ENCODE peak calls at places on chromosomes 4 and X, in seven cellular contexts. One of them, this sample, is unnamed.

GRCh38 chr4:57043304-57044251 is 64.9 kb downstream of the POLR2B start:
- DNase-seq in uterus: peak
- DNase-seq in endothelial cell of umbilical vein: peak
- DNase-seq in upper lobe of right lung: no peak
- DNase-seq in hepatocyte: no peak
- DNase-seq in PC-3: no peak
- DNase-seq in fibroblast of pulmonary artery: peak
- DNase-seq in this sample: peak

GRCh38 chr4:13985824-13986223 is 358.3 kb upstream of the BOD1L1 start:
- DNase-seq in hepatocyte: no peak
- DNase-seq in endothelial cell of umbilical vein: no peak
- DNase-seq in upper lobe of right lung: no peak
- DNase-seq in PC-3: no peak
- DNase-seq in fibroblast of pulmonary artery: peak
- DNase-seq in uterus: no peak
- DNase-seq in this sample: no peak

GRCh38 chrX:24294619-24295018 is 19.2 kb downstream of the SUPT20HL2 start:
- DNase-seq in uterus: no peak
- DNase-seq in hepatocyte: peak
- DNase-seq in PC-3: peak
- DNase-seq in fibroblast of pulmonary artery: peak
- DNase-seq in upper lobe of right lung: no peak
- DNase-seq in endothelial cell of umbilical vein: peak
- DNase-seq in this sample: no peak

GRCh38 chr4:144709793-144710525 is 64.0 kb downstream of the HHIP start:
- DNase-seq in hepatocyte: peak
- DNase-seq in PC-3: peak
- DNase-seq in fibroblast of pulmonary artery: peak
- DNase-seq in upper lobe of right lung: no peak
- DNase-seq in endothelial cell of umbilical vein: peak
- DNase-seq in uterus: no peak
- DNase-seq in this sample: peak

GRCh38 chr4:911871-912490 is 20.1 kb downstream of the GAK start:
- DNase-seq in uterus: no peak
- DNase-seq in upper lobe of right lung: peak
- DNase-seq in PC-3: no peak
- DNase-seq in fibroblast of pulmonary artery: no peak
- DNase-seq in hepatocyte: no peak
- DNase-seq in endothelial cell of umbilical vein: no peak
- DNase-seq in this sample: no peak

GRCh38 chr4:38529189-38530115 is 134.5 kb upstream of the KLF3 start:
- DNase-seq in fibroblast of pulmonary artery: no peak
- DNase-seq in uterus: no peak
- DNase-seq in hepatocyte: no peak
- DNase-seq in endothelial cell of umbilical vein: peak
- DNase-seq in PC-3: peak
- DNase-seq in upper lobe of right lung: peak
- DNase-seq in this sample: no peak

GRCh38 chr4:37873383-37873782 is 17.5 kb upstream of the TBC1D1 start:
- DNase-seq in uterus: no peak
- DNase-seq in hepatocyte: no peak
- DNase-seq in upper lobe of right lung: no peak
- DNase-seq in fibroblast of pulmonary artery: peak
- DNase-seq in endothelial cell of umbilical vein: no peak
- DNase-seq in PC-3: peak
- DNase-seq in this sample: peak

GRCh38 chr4:10013722-10014121 is 7.6 kb downstream of the SLC2A9 start:
- DNase-seq in uterus: no peak
- DNase-seq in upper lobe of right lung: peak
- DNase-seq in endothelial cell of umbilical vein: peak
- DNase-seq in fibroblast of pulmonary artery: peak
- DNase-seq in hepatocyte: peak
- DNase-seq in PC-3: peak
- DNase-seq in this sample: no peak

GRCh38 chrX:136030357-136031225 is 45.4 kb downstream of the SLC9A6 start:
- DNase-seq in PC-3: no peak
- DNase-seq in endothelial cell of umbilical vein: peak
- DNase-seq in uterus: peak
- DNase-seq in fibroblast of pulmonary artery: peak
- DNase-seq in upper lobe of right lung: no peak
- DNase-seq in hepatocyte: no peak
- DNase-seq in this sample: peak

GRCh38 chrX:139642241-139642927 is 65.6 kb downstream of the MCF2 start:
- DNase-seq in PC-3: no peak
- DNase-seq in uterus: no peak
- DNase-seq in fibroblast of pulmonary artery: no peak
- DNase-seq in upper lobe of right lung: no peak
- DNase-seq in endothelial cell of umbilical vein: no peak
- DNase-seq in hepatocyte: no peak
- DNase-seq in this sample: peak

GRCh38 chrX:149207518-149207917 is 297.6 kb downstream of the IDS start:
- DNase-seq in upper lobe of right lung: no peak
- DNase-seq in endothelial cell of umbilical vein: no peak
- DNase-seq in uterus: no peak
- DNase-seq in PC-3: no peak
- DNase-seq in hepatocyte: no peak
- DNase-seq in fibroblast of pulmonary artery: no peak
- DNase-seq in this sample: no peak

GRCh38 chr4:139177888-139178609 is 1.0 kb upstream of the ELF2 start:
- DNase-seq in uterus: peak
- DNase-seq in hepatocyte: peak
- DNase-seq in upper lobe of right lung: peak
- DNase-seq in PC-3: peak
- DNase-seq in endothelial cell of umbilical vein: peak
- DNase-seq in fibroblast of pulmonary artery: peak
- DNase-seq in this sample: peak

GRCh38 chr4:158411180-158411721 is 110.4 kb upstream of the RXFP1 start:
- DNase-seq in endothelial cell of umbilical vein: no peak
- DNase-seq in PC-3: no peak
- DNase-seq in upper lobe of right lung: no peak
- DNase-seq in hepatocyte: no peak
- DNase-seq in uterus: no peak
- DNase-seq in fibroblast of pulmonary artery: peak
- DNase-seq in this sample: no peak

GRCh38 chrX:261858-262390 is 19.3 kb upstream of the PLCXD1 start:
- DNase-seq in fibroblast of pulmonary artery: no peak
- DNase-seq in endothelial cell of umbilical vein: no peak
- DNase-seq in hepatocyte: no peak
- DNase-seq in upper lobe of right lung: no peak
- DNase-seq in PC-3: no peak
- DNase-seq in uterus: no peak
- DNase-seq in this sample: no peak

GRCh38 chr4:77453911-77454310 is 151.7 kb upstream of the CXCL13 start:
- DNase-seq in endothelial cell of umbilical vein: no peak
- DNase-seq in upper lobe of right lung: no peak
- DNase-seq in fibroblast of pulmonary artery: no peak
- DNase-seq in uterus: no peak
- DNase-seq in hepatocyte: no peak
- DNase-seq in PC-3: no peak
- DNase-seq in this sample: no peak

GRCh38 chrX:11103751-11104150 is 7.4 kb upstream of the HCCS start:
- DNase-seq in endothelial cell of umbilical vein: no peak
- DNase-seq in fibroblast of pulmonary artery: no peak
- DNase-seq in uterus: no peak
- DNase-seq in PC-3: no peak
- DNase-seq in hepatocyte: no peak
- DNase-seq in upper lobe of right lung: no peak
- DNase-seq in this sample: no peak

GRCh38 chrX:123673813-123674212 is 59.0 kb downstream of the THOC2 start:
- DNase-seq in uterus: no peak
- DNase-seq in upper lobe of right lung: no peak
- DNase-seq in fibroblast of pulmonary artery: peak
- DNase-seq in PC-3: no peak
- DNase-seq in hepatocyte: no peak
- DNase-seq in endothelial cell of umbilical vein: no peak
- DNase-seq in this sample: no peak

GRCh38 chrX:15564981-15565579 is 35.7 kb downstream of the ACE2 start:
- DNase-seq in endothelial cell of umbilical vein: peak
- DNase-seq in hepatocyte: peak
- DNase-seq in fibroblast of pulmonary artery: peak
- DNase-seq in PC-3: peak
- DNase-seq in uterus: peak
- DNase-seq in upper lobe of right lung: peak
- DNase-seq in this sample: peak

GRCh38 chrX:19152762-19153161 is 30.5 kb upstream of the ADGRG2 start:
- DNase-seq in fibroblast of pulmonary artery: no peak
- DNase-seq in endothelial cell of umbilical vein: no peak
- DNase-seq in hepatocyte: no peak
- DNase-seq in uterus: no peak
- DNase-seq in PC-3: peak
- DNase-seq in upper lobe of right lung: no peak
- DNase-seq in this sample: no peak

GRCh38 chr4:53505947-53506346 is 85.3 kb downstream of the LNX1 start:
- DNase-seq in uterus: no peak
- DNase-seq in upper lobe of right lung: no peak
- DNase-seq in PC-3: peak
- DNase-seq in fibroblast of pulmonary artery: peak
- DNase-seq in hepatocyte: no peak
- DNase-seq in endothelial cell of umbilical vein: peak
- DNase-seq in this sample: no peak

GRCh38 chrX:8139713-8140112 is 31.4 kb downstream of the VCX2 start:
- DNase-seq in endothelial cell of umbilical vein: no peak
- DNase-seq in fibroblast of pulmonary artery: peak
- DNase-seq in uterus: no peak
- DNase-seq in PC-3: peak
- DNase-seq in hepatocyte: peak
- DNase-seq in upper lobe of right lung: no peak
- DNase-seq in this sample: peak

GRCh38 chrX:42531431-42531830 is 246.5 kb downstream of the PPP1R2C start:
- DNase-seq in fibroblast of pulmonary artery: no peak
- DNase-seq in upper lobe of right lung: no peak
- DNase-seq in endothelial cell of umbilical vein: no peak
- DNase-seq in hepatocyte: peak
- DNase-seq in PC-3: no peak
- DNase-seq in uterus: no peak
- DNase-seq in this sample: no peak

GRCh38 chrX:113726009-113726408 is 857.9 kb upstream of the HTR2C start:
- DNase-seq in PC-3: no peak
- DNase-seq in endothelial cell of umbilical vein: no peak
- DNase-seq in upper lobe of right lung: no peak
- DNase-seq in uterus: no peak
- DNase-seq in hepatocyte: no peak
- DNase-seq in fibroblast of pulmonary artery: no peak
- DNase-seq in this sample: no peak
- H3K4me3 ChIP-seq in PC-3: no peak
- H3K4me3 ChIP-seq in endothelial cell of umbilical vein: no peak
- H3K4me3 ChIP-seq in upper lobe of right lung: no peak
- H3K4me3 ChIP-seq in uterus: no peak
- H3K4me3 ChIP-seq in hepatocyte: no peak
- H3K4me3 ChIP-seq in fibroblast of pulmonary artery: no peak
- H3K4me3 ChIP-seq in this sample: no peak

DNA sequence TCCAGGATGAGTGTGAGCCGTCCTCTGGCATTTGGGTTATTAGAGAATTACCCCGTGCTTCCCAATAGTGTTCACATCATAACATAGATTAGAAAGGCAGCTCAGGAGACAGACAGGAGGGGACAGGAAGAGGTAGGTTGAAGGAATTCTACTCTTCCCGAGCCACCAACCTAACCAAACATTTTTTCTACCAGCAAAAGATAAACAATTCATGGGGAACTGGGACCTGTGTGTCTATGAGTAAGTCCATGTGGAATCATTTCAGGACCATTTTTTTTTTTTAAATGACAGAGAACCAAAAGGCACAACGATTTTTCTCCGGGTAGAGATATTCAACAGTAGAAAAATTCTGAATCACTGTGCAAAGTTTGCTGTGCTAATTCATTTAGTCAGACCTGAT is 174.2 kb upstream of the ETNPPL start:
- DNase-seq in fibroblast of pulmonary artery: no peak
- DNase-seq in uterus: no peak
- DNase-seq in PC-3: no peak
- DNase-seq in endothelial cell of umbilical vein: no peak
- DNase-seq in hepatocyte: no peak
- DNase-seq in upper lobe of right lung: no peak
- DNase-seq in this sample: no peak
- TF ChIP-seq CTCF in fibroblast of pulmonary artery: no peak
- TF ChIP-seq CTCF in uterus: no peak
- TF ChIP-seq CTCF in PC-3: no peak
- TF ChIP-seq CTCF in endothelial cell of umbilical vein: no peak
- TF ChIP-seq CTCF in hepatocyte: no peak
- TF ChIP-seq CTCF in upper lobe of right lung: no peak
- TF ChIP-seq CTCF in this sample: no peak

GRCh38 chrX:46759645-46759974 is 692 bp upstream of the SLC9A7 start:
- DNase-seq in upper lobe of right lung: no peak
- DNase-seq in uterus: no peak
- DNase-seq in endothelial cell of umbilical vein: no peak
- DNase-seq in PC-3: peak
- DNase-seq in fibroblast of pulmonary artery: no peak
- DNase-seq in hepatocyte: no peak
- DNase-seq in this sample: no peak
- H3K4me3 ChIP-seq in upper lobe of right lung: peak
- H3K4me3 ChIP-seq in uterus: peak
- H3K4me3 ChIP-seq in endothelial cell of umbilical vein: peak
- H3K4me3 ChIP-seq in PC-3: peak
- H3K4me3 ChIP-seq in fibroblast of pulmonary artery: peak
- H3K4me3 ChIP-seq in hepatocyte: peak
- H3K4me3 ChIP-seq in this sample: peak

GRCh38 chrX:12138366-12139313 is at the start of gene FRMPD4:
- DNase-seq in uterus: no peak
- DNase-seq in endothelial cell of umbilical vein: no peak
- DNase-seq in upper lobe of right lung: no peak
- DNase-seq in hepatocyte: peak
- DNase-seq in PC-3: peak
- DNase-seq in fibroblast of pulmonary artery: peak
- DNase-seq in this sample: no peak
- TF ChIP-seq CTCF in uterus: no peak
- TF ChIP-seq CTCF in endothelial cell of umbilical vein: no peak
- TF ChIP-seq CTCF in upper lobe of right lung: no peak
- TF ChIP-seq CTCF in hepatocyte: peak
- TF ChIP-seq CTCF in PC-3: peak
- TF ChIP-seq CTCF in fibroblast of pulmonary artery: peak
- TF ChIP-seq CTCF in this sample: no peak

GRCh38 chr4:64598068-64598467 is 188.8 kb upstream of the TECRL start:
- DNase-seq in PC-3: peak
- DNase-seq in upper lobe of right lung: no peak
- DNase-seq in endothelial cell of umbilical vein: no peak
- DNase-seq in uterus: no peak
- DNase-seq in fibroblast of pulmonary artery: no peak
- DNase-seq in hepatocyte: no peak
- DNase-seq in this sample: peak
- H3K4me3 ChIP-seq in PC-3: no peak
- H3K4me3 ChIP-seq in upper lobe of right lung: no peak
- H3K4me3 ChIP-seq in endothelial cell of umbilical vein: no peak
- H3K4me3 ChIP-seq in uterus: no peak
- H3K4me3 ChIP-seq in fibroblast of pulmonary artery: no peak
- H3K4me3 ChIP-seq in hepatocyte: no peak
- H3K4me3 ChIP-seq in this sample: no peak

This sample was measured in astrocyte of the cerebellum.